ENCODE peak calls at places on chromosomes 6 and 20, in six cellular contexts. One of them, this sample, is unnamed.

GRCh38 chr20:50561379-50562078 is 51.3 kb downstream of the PTPN1 start:
- DNase-seq in tibial artery: no peak
- DNase-seq in HFF-Myc: peak
- DNase-seq in Calu3: no peak
- DNase-seq in GM12865: peak
- DNase-seq in GM12878: no peak
- DNase-seq in this sample: no peak

GRCh38 chr6:143260857-143261256 is 189.6 kb downstream of the ADAT2 start:
- DNase-seq in tibial artery: no peak
- DNase-seq in HFF-Myc: no peak
- DNase-seq in Calu3: no peak
- DNase-seq in GM12865: no peak
- DNase-seq in GM12878: no peak
- DNase-seq in this sample: no peak

GRCh38 chr6:41373919-41374617 is 38.7 kb downstream of the NCR2 start:
- DNase-seq in tibial artery: no peak
- DNase-seq in HFF-Myc: no peak
- DNase-seq in Calu3: no peak
- DNase-seq in GM12865: no peak
- DNase-seq in GM12878: no peak
- DNase-seq in this sample: no peak

GRCh38 chr6:56657364-56657763 is 14.7 kb upstream of the DST start:
- DNase-seq in tibial artery: no peak
- DNase-seq in HFF-Myc: no peak
- DNase-seq in Calu3: no peak
- DNase-seq in GM12865: no peak
- DNase-seq in GM12878: no peak
- DNase-seq in this sample: no peak

GRCh38 chr6:5876076-5876475 is 130.6 kb downstream of the NRN1 start:
- DNase-seq in tibial artery: no peak
- DNase-seq in HFF-Myc: no peak
- DNase-seq in Calu3: no peak
- DNase-seq in GM12865: no peak
- DNase-seq in GM12878: no peak
- DNase-seq in this sample: no peak

GRCh38 chr6:62357826-62358225 is 71.8 kb upstream of the KHDRBS2 start:
- DNase-seq in tibial artery: no peak
- DNase-seq in HFF-Myc: no peak
- DNase-seq in Calu3: no peak
- DNase-seq in GM12865: no peak
- DNase-seq in GM12878: no peak
- DNase-seq in this sample: no peak

GRCh38 chr6:73631849-73632248 is 21.9 kb downstream of the SLC17A5 start:
- DNase-seq in tibial artery: no peak
- DNase-seq in HFF-Myc: peak
- DNase-seq in Calu3: no peak
- DNase-seq in GM12865: no peak
- DNase-seq in GM12878: no peak
- DNase-seq in this sample: no peak

GRCh38 chr6:148869589-148869988 is 122.8 kb downstream of the UST start:
- DNase-seq in tibial artery: no peak
- DNase-seq in HFF-Myc: peak
- DNase-seq in Calu3: no peak
- DNase-seq in GM12865: no peak
- DNase-seq in GM12878: no peak
- DNase-seq in this sample: no peak

GRCh38 chr20:63326314-63327228 is 33.6 kb downstream of the COL20A1 start:
- DNase-seq in tibial artery: no peak
- DNase-seq in HFF-Myc: no peak
- DNase-seq in Calu3: no peak
- DNase-seq in GM12865: peak
- DNase-seq in GM12878: peak
- DNase-seq in this sample: no peak

GRCh38 chr6:113094781-113095180 is 747.7 kb downstream of the RFPL4B start:
- DNase-seq in tibial artery: no peak
- DNase-seq in HFF-Myc: no peak
- DNase-seq in Calu3: no peak
- DNase-seq in GM12865: no peak
- DNase-seq in GM12878: no peak
- DNase-seq in this sample: no peak

GRCh38 chr6:111602481-111603404 is 2.9 kb downstream of the TRAF3IP2 start:
- DNase-seq in tibial artery: peak
- DNase-seq in HFF-Myc: peak
- DNase-seq in Calu3: no peak
- DNase-seq in GM12865: no peak
- DNase-seq in GM12878: no peak
- DNase-seq in this sample: no peak

DNA sequence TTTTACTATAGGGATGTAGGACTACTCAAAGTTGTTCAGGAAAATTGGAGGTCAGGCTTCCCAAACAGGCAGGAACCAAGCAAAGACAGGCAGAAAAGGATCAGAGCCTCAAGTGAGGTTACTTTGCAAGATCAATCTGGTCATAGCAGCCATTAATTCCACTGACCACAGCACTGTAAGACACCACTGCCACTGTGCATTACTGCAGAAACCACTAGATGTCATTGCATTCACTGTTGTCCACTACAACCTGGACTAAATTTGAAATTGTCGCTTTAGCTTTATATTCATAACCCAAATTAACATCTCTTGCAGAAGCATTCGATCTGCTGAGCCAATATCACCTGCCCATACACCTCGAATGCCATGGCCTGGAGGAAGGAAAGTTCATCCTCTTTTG is 126.9 kb upstream of the UFL1 start:
- DNase-seq in tibial artery: no peak
- DNase-seq in HFF-Myc: no peak
- DNase-seq in Calu3: peak
- DNase-seq in GM12865: peak
- DNase-seq in GM12878: no peak
- DNase-seq in this sample: no peak
- TF ChIP-seq CTCF in tibial artery: no peak
- TF ChIP-seq CTCF in HFF-Myc: no peak
- TF ChIP-seq CTCF in Calu3: no peak
- TF ChIP-seq CTCF in GM12865: peak
- TF ChIP-seq CTCF in GM12878: peak
- TF ChIP-seq CTCF in this sample: peak

GRCh38 chr6:72084992-72085569 is 198.7 kb downstream of the RIMS1 start:
- DNase-seq in tibial artery: no peak
- DNase-seq in HFF-Myc: no peak
- DNase-seq in Calu3: no peak
- DNase-seq in GM12865: peak
- DNase-seq in GM12878: no peak
- DNase-seq in this sample: peak
- TF ChIP-seq CTCF in tibial artery: peak
- TF ChIP-seq CTCF in HFF-Myc: no peak
- TF ChIP-seq CTCF in Calu3: peak
- TF ChIP-seq CTCF in GM12865: peak
- TF ChIP-seq CTCF in GM12878: peak
- TF ChIP-seq CTCF in this sample: no peak

GRCh38 chr20:33076662-33077398 is 2.6 kb upstream of the BPIFB4 start:
- DNase-seq in tibial artery: no peak
- DNase-seq in HFF-Myc: no peak
- DNase-seq in Calu3: peak
- DNase-seq in GM12865: no peak
- DNase-seq in GM12878: no peak
- DNase-seq in this sample: no peak
- TF ChIP-seq CTCF in tibial artery: no peak
- TF ChIP-seq CTCF in HFF-Myc: peak
- TF ChIP-seq CTCF in Calu3: peak
- TF ChIP-seq CTCF in GM12865: peak
- TF ChIP-seq CTCF in GM12878: peak
- TF ChIP-seq CTCF in this sample: peak

GRCh38 chr6:167485186-167485978 is 160.5 kb downstream of the TTLL2 start:
- DNase-seq in tibial artery: no peak
- DNase-seq in HFF-Myc: no peak
- DNase-seq in Calu3: peak
- DNase-seq in GM12865: no peak
- DNase-seq in GM12878: no peak
- DNase-seq in this sample: no peak
- TF ChIP-seq CTCF in tibial artery: peak
- TF ChIP-seq CTCF in HFF-Myc: no peak
- TF ChIP-seq CTCF in Calu3: peak
- TF ChIP-seq CTCF in GM12865: no peak
- TF ChIP-seq CTCF in GM12878: peak
- TF ChIP-seq CTCF in this sample: peak

This sample was measured in GM12864.